ENCODE peak calls at places on chromosomes 16 and 17, in four cellular contexts. Q, L, F and D are unnamed samples.

GRCh38 chr17:55818451-55819375 is 67.9 kb downstream of the PCTP start:
- DNase-seq in Q (no peak), L (peak; percentile 25), F (no peak), D (no peak)

GRCh38 chr17:57995076-57995956 is 7.3 kb upstream of the VEZF1 start:
- DNase-seq in Q (peak; percentile 80), L (peak; percentile 86), F (peak; percentile 87), D (peak; percentile 83)

GRCh38 chr17:37446027-37446426 is 39.3 kb downstream of the TADA2A start:
- DNase-seq in Q (no peak), L (no peak), F (peak; percentile 54), D (no peak)

GRCh38 chr17:8630227-8630801 is at the start of gene MYH10:
- DNase-seq in Q (no peak), L (no peak), F (no peak), D (no peak)

GRCh38 chr17:34916120-34916519 is 45.1 kb downstream of the CCT6B start:
- DNase-seq in Q (no peak), L (no peak), F (no peak), D (no peak)

GRCh38 chr16:57677622-57678369 is 9.7 kb downstream of the ADGRG3 start:
- DNase-seq in Q (no peak), L (no peak), F (peak; percentile 64), D (no peak)

GRCh38 chr16:49463529-49463928 is 89.9 kb downstream of the C16orf78 start:
- DNase-seq in Q (peak; percentile 20), L (no peak), F (no peak), D (no peak)

GRCh38 chr16:14004031-14004718 is 66.9 kb upstream of the MRTFB start:
- DNase-seq in Q (no peak), L (no peak), F (no peak), D (no peak)

GRCh38 chr16:86384263-86384649 is 126.1 kb upstream of the FOXF1 start:
- DNase-seq in Q (no peak), L (no peak), F (no peak), D (no peak)

GRCh38 chr17:77503293-77503655 is 362.5 kb downstream of the SEC14L1 start:
- DNase-seq in Q (no peak), L (no peak), F (no peak), D (no peak)

GRCh38 chr16:8967437-8967821 is 3.7 kb upstream of the USP7 start:
- DNase-seq in Q (no peak), L (no peak), F (no peak), D (no peak)

GRCh38 chr16:17302620-17303019 is 168.1 kb downstream of the XYLT1 start:
- DNase-seq in Q (no peak), L (no peak), F (no peak), D (no peak)

GRCh38 chr17:34579017-34579946 is at the start of gene TMEM132E:
- DNase-seq in Q (peak; percentile 44), L (no peak), F (no peak), D (no peak)

GRCh38 chr16:82954224-82954929 is 327.6 kb downstream of the CDH13 start:
- DNase-seq in Q (no peak), L (no peak), F (no peak), D (no peak)

GRCh38 chr17:77963441-77963840 is 4.9 kb downstream of the TNRC6C start:
- DNase-seq in Q (peak; percentile 29), L (peak; percentile 97), F (no peak), D (no peak)

GRCh38 chr17:83083368-83084201 is 4.2 kb downstream of the METRNL start:
- DNase-seq in Q (no peak), L (peak; percentile 44), F (peak; percentile 86), D (peak; percentile 84)

GRCh38 chr16:85420501-85421337 is 192.4 kb upstream of the GSE1 start:
- DNase-seq in Q (no peak), L (peak; percentile 57), F (peak; percentile 66), D (peak; percentile 52)

GRCh38 chr16:19284207-19284606 is 1.3 kb upstream of the CLEC19A start:
- DNase-seq in Q (peak; percentile 23), L (no peak), F (peak; percentile 93), D (peak; percentile 60)